ENCODE peak calls at places on chromosomes 1 and 21, in nine cellular contexts. B is fibroblast of lung, U is AG04450, L is pancreas, A is SK-N-SH, D is BJ, K is OCI-LY7, W is transverse colon, J is A549. I is an unnamed sample.
A peak's percentile ranks its signal among the peaks of the same experiment; 100 is the strongest.

GRCh38 chr21:45029298-45029967 is 44.9 kb upstream of the ADARB1 start:
- DNase-seq in J (no peak), K (no peak), U (no peak), B (peak; percentile 44), A (peak; percentile 70), D (no peak), W (no peak), L (no peak), I (no peak)

GRCh38 chr1:183043872-183044859 is 20.9 kb downstream of the LAMC1 start:
- DNase-seq in A (no peak), D (peak; percentile 76), L (no peak), K (no peak), B (peak; percentile 63), U (peak; percentile 72), W (no peak), J (peak; percentile 55), I (no peak)

GRCh38 chr1:183417691-183418491 is at the start of gene NMNAT2:
- DNase-seq in L (peak; percentile 64), K (no peak), U (no peak), B (peak; percentile 16), W (no peak), D (no peak), A (peak; percentile 77), J (peak; percentile 29), I (no peak)

GRCh38 chr1:237895630-237896029 is 4.9 kb upstream of the ZP4 start:
- DNase-seq in W (no peak), U (no peak), A (no peak), L (no peak), J (no peak), K (no peak), B (no peak), D (no peak), I (no peak)

GRCh38 chr1:5093042-5093441 is 438.6 kb downstream of the AJAP1 start:
- DNase-seq in D (no peak), W (no peak), U (no peak), K (no peak), B (no peak), J (no peak), L (no peak), A (no peak), I (no peak)

GRCh38 chr1:6389971-6390370 is 3.6 kb downstream of the ACOT7 start:
- DNase-seq in L (no peak), K (no peak), W (no peak), B (no peak), A (no peak), U (no peak), D (no peak), J (no peak), I (no peak)

GRCh38 chr21:16195896-16196443 is 466.2 kb downstream of the USP25 start:
- DNase-seq in K (no peak), J (no peak), D (no peak), A (no peak), U (no peak), W (no peak), L (no peak), B (peak; percentile 27), I (no peak)

GRCh38 chr1:147622731-147623130 is 47.6 kb downstream of the ACP6 start:
- DNase-seq in B (no peak), L (no peak), U (no peak), W (no peak), D (no peak), A (no peak), J (no peak), K (no peak), I (no peak)

GRCh38 chr1:41740058-41740457 is 178.7 kb downstream of the HIVEP3 start:
- DNase-seq in W (no peak), A (no peak), K (no peak), D (no peak), J (no peak), L (peak; percentile 24), U (no peak), B (no peak), I (no peak)

GRCh38 chr1:241451981-241452380 is 67.6 kb downstream of the FH start:
- DNase-seq in B (no peak), L (no peak), W (no peak), U (no peak), J (no peak), D (no peak), A (no peak), K (no peak), I (no peak)
- TF ChIP-seq CTCF in B (no peak), L (no peak), W (no peak), U (no peak), J (no peak), D (no peak), A (no peak), K (no peak), I (no peak)

GRCh38 chr1:156138366-156138969 is 14.9 kb upstream of the SEMA4A start:
- DNase-seq in B (no peak), W (no peak), U (no peak), K (no peak), L (no peak), A (no peak), J (no peak), D (no peak), I (no peak)
- H3K4me3 ChIP-seq in B (no peak overlapping the region), W (no peak overlapping the region), U (no peak overlapping the region), K (no peak overlapping the region), L (no peak overlapping the region), A (no peak overlapping the region), J (no peak overlapping the region), D (no peak overlapping the region), I (no peak overlapping the region)

GRCh38 chr1:92298213-92298572 is 594 bp downstream of the GLMN start:
- DNase-seq in K (no peak), A (no peak), U (no peak), L (no peak), W (no peak), B (no peak), J (no peak), D (no peak), I (no peak)
- TF ChIP-seq CTCF in K (peak; percentile 54), A (peak; percentile 52), U (no peak), L (no peak), W (no peak), B (no peak), J (peak; percentile 19), D (no peak), I (no peak)

DNA sequence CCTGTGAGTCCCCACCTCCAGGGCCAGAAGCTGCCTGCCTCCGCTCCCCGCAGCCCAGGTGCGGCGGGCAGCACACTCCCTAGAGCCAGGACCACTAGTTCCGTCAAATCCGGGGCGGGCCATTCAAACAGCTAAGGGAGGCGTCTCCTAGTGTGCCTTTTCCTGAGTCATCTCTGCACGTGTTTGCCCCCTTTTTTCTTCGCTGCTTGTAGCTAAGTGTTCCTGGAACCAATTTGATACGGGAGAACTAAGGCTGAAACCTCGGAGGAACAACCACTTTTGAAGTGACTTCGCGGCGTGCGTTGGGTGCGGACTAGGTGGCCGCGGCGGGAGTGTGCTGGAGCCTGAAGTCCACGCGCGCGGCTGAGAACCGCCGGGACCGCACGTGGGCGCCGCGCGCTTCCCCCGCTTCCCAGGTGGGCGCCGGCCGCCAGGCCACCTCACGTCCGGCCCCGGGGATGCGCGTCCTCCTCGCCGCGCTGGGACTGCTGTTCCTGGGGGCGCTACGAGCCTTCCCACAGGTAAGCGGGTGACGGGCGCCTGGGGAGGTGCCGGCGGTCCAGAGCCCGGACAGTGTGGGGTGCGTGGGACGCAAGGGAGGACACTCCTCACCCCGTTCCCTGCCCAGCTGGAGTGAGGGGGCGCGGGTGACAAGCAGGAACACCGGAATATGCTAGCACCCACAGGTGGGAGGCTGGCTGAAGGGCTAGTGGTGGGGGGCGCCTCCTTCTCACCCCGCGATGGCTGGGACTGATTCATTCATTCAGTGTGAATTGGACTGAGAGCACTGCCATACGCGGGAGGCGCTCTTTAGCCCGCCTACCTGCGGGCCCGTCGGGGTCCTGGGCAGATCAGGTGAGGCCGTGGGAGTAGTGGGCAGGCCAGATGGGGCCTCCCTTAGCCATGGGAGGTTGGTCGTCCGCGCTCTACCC is at the start of gene TNFRSF8:
- DNase-seq in A (peak; percentile 56), B (peak; percentile 20), D (no peak), J (no peak), L (no peak), W (no peak), K (no peak), U (no peak), I (no peak)
- H3K4me3 ChIP-seq in A (peak within 1 kb of the TSS; percentile 23), B (no peak within 1 kb of the TSS), D (no peak within 1 kb of the TSS), J (peak within 1 kb of the TSS; percentile 30), L (no peak within 1 kb of the TSS), W (peak within 1 kb of the TSS; percentile 5), K (no peak within 1 kb of the TSS), U (peak within 1 kb of the TSS; percentile 20), I (peak within 1 kb of the TSS; percentile 96)

I was measured in GM12864.